ENCODE peak calls at places on chromosomes 12 and 14, in seven cellular contexts. L, G, K, C, S, J and D are unnamed samples.

GRCh38 chr14:46381674-46382073 is 269.9 kb downstream of the RPL10L start:
- DNase-seq in L (no peak), G (no peak), K (no peak), C (no peak), S (no peak), J (no peak), D (no peak)

GRCh38 chr12:109134186-109134917 is 18.0 kb downstream of the ACACB start:
- DNase-seq in L (no peak), G (peak; percentile 56), K (no peak), C (peak; percentile 14), S (peak; percentile 64), J (no peak), D (no peak)

GRCh38 chr12:97386133-97386581 is 76.4 kb upstream of the RMST start:
- DNase-seq in L (no peak), G (no peak), K (peak; percentile 79), C (no peak), S (no peak), J (peak; percentile 79), D (no peak)

GRCh38 chr14:35121026-35121886 is 534 bp downstream of the PPP2R3C start:
- DNase-seq in L (no peak), G (peak; percentile 21), K (no peak), C (no peak), S (peak; percentile 32), J (peak; percentile 32), D (no peak)

GRCh38 chr12:22286569-22286968 is 47.9 kb downstream of the ST8SIA1 start:
- DNase-seq in L (no peak), G (no peak), K (peak; percentile 97), C (no peak), S (peak; percentile 89), J (peak; percentile 100), D (no peak)

GRCh38 chr12:74021937-74022336 is 515.7 kb upstream of the ATXN7L3B start:
- DNase-seq in L (no peak), G (peak; percentile 60), K (peak; percentile 69), C (peak; percentile 61), S (peak; percentile 34), J (peak; percentile 51), D (no peak)

GRCh38 chr12:105418232-105418631 is 87.7 kb downstream of the C12orf75 start:
- DNase-seq in L (no peak), G (no peak), K (peak; percentile 77), C (no peak), S (peak; percentile 72), J (peak; percentile 96), D (no peak)

GRCh38 chr12:122563361-122563760 is 36.3 kb downstream of the KNTC1 start:
- DNase-seq in L (no peak), G (no peak), K (no peak), C (no peak), S (no peak), J (no peak), D (no peak)

GRCh38 chr12:128737292-128737966 is 86.3 kb downstream of the SLC15A4 start:
- DNase-seq in L (peak; percentile 31), G (no peak), K (no peak), C (no peak), S (no peak), J (no peak), D (no peak)

GRCh38 chr12:4355150-4355842 is 24.2 kb downstream of the FGF23 start:
- DNase-seq in L (no peak), G (no peak), K (no peak), C (no peak), S (no peak), J (no peak), D (no peak)

GRCh38 chr12:52232233-52232915 is 669 bp upstream of the KRT7 start:
- DNase-seq in L (peak; percentile 77), G (no peak), K (no peak), C (no peak), S (no peak), J (no peak), D (peak; percentile 20)

GRCh38 chr14:104512061-104512460 is 67.5 kb upstream of the C14orf180 start:
- DNase-seq in L (no peak), G (no peak), K (no peak), C (no peak), S (no peak), J (no peak), D (no peak)

GRCh38 chr14:58963873-58964597 is 224.4 kb upstream of the DAAM1 start:
- DNase-seq in L (no peak), G (no peak), K (no peak), C (no peak), S (no peak), J (no peak), D (no peak)

GRCh38 chr12:121795029-121795977 is 1.8 kb upstream of the RHOF start:
- DNase-seq in L (peak; percentile 98), G (peak; percentile 90), K (peak; percentile 84), C (peak; percentile 91), S (peak; percentile 90), J (peak; percentile 70), D (peak; percentile 96)

GRCh38 chr12:76266797-76267196 is 81.4 kb downstream of the BBS10 start:
- DNase-seq in L (no peak), G (peak; percentile 38), K (peak; percentile 83), C (no peak), S (peak; percentile 67), J (peak; percentile 94), D (no peak)

GRCh38 chr12:12508612-12509011 is 54.1 kb downstream of the DUSP16 start:
- DNase-seq in L (no peak), G (no peak), K (no peak), C (no peak), S (peak; percentile 49), J (no peak), D (no peak)

GRCh38 chr12:78863482-78864427 is 819 bp upstream of the SYT1 start:
- DNase-seq in L (peak; percentile 85), G (peak; percentile 12), K (peak; percentile 73), C (peak; percentile 24), S (peak; percentile 72), J (peak; percentile 78), D (peak; percentile 23)

GRCh38 chr14:74614508-74615495 is 2.8 kb upstream of the LTBP2 start:
- DNase-seq in L (no peak), G (no peak), K (no peak), C (no peak), S (no peak), J (peak; percentile 58), D (no peak)

GRCh38 chr12:64600164-64600561 is 10.1 kb upstream of the RASSF3 start:
- DNase-seq in L (no peak), G (no peak), K (no peak), C (no peak), S (no peak), J (no peak), D (no peak)

GRCh38 chr14:73233564-73233963 is 3.7 kb upstream of the PAPLN start:
- DNase-seq in L (no peak), G (no peak), K (no peak), C (no peak), S (no peak), J (no peak), D (no peak)

GRCh38 chr14:61911534-61911933 is 149.3 kb downstream of the SNAPC1 start:
- DNase-seq in L (no peak), G (peak; percentile 44), K (no peak), C (no peak), S (no peak), J (no peak), D (no peak)

GRCh38 chr12:4438834-4439596 is 6.6 kb downstream of the FGF6 start:
- DNase-seq in L (peak; percentile 15), G (no peak), K (no peak), C (no peak), S (no peak), J (no peak), D (no peak)

GRCh38 chr14:105554022-105554421 is 27.6 kb downstream of the TMEM121 start:
- DNase-seq in L (no peak), G (no peak), K (no peak), C (no peak), S (no peak), J (no peak), D (no peak)

GRCh38 chr12:49750027-49750977 is 8.9 kb downstream of the TMBIM6 start:
- DNase-seq in L (peak; percentile 4), G (no peak), K (peak; percentile 51), C (no peak), S (peak; percentile 86), J (peak; percentile 55), D (no peak)

GRCh38 chr12:56983386-56983785 is 23.0 kb downstream of the ZBTB39 start:
- DNase-seq in L (no peak), G (no peak), K (no peak), C (no peak), S (no peak), J (no peak), D (no peak)

GRCh38 chr12:113242018-113242418 is 20.8 kb downstream of the TPCN1 start:
- DNase-seq in L (peak; percentile 87), G (peak; percentile 92), K (no peak), C (no peak), S (no peak), J (peak; percentile 76), D (no peak)

GRCh38 chr14:88437659-88438058 is 52.2 kb downstream of the SPATA7 start:
- DNase-seq in L (no peak), G (no peak), K (no peak), C (no peak), S (no peak), J (no peak), D (no peak)
- TF ChIP-seq CTCF in L (no peak), G (peak; percentile 2), K (peak; percentile 40), C (peak; percentile 34), S (peak; percentile 22), J (peak; percentile 16), D (no peak)

GRCh38 chr12:54571166-54571856 is 17.1 kb downstream of the PPP1R1A start:
- DNase-seq in L (no peak), G (no peak), K (no peak), C (no peak), S (no peak), J (no peak), D (no peak)
- TF ChIP-seq CTCF in L (no peak), G (no peak), K (no peak), C (no peak), S (no peak), J (no peak), D (no peak)

GRCh38 chr14:64931123-64931522 is 11.4 kb downstream of the GPX2 start:
- DNase-seq in L (no peak), G (no peak), K (no peak), C (no peak), S (no peak), J (no peak), D (no peak)
- TF ChIP-seq CTCF in L (no peak), G (no peak), K (no peak), C (no peak), S (no peak), J (no peak), D (no peak)

GRCh38 chr14:55350461-55350860 is 61.2 kb downstream of the ATG14 start:
- DNase-seq in L (no peak), G (no peak), K (no peak), C (no peak), S (no peak), J (no peak), D (no peak)

GRCh38 chr14:55348766-55349453 is 62.7 kb downstream of the ATG14 start:
- DNase-seq in L (no peak), G (no peak), K (no peak), C (no peak), S (no peak), J (no peak), D (no peak)

GRCh38 chr14:55352201-55352600 is 59.4 kb downstream of the ATG14 start:
- DNase-seq in L (no peak), G (no peak), K (no peak), C (no peak), S (no peak), J (no peak), D (no peak)

GRCh38 chr14:55349565-55349964 is 62.1 kb downstream of the ATG14 start:
- DNase-seq in L (no peak), G (no peak), K (no peak), C (no peak), S (no peak), J (no peak), D (no peak)

GRCh38 chr14:55351111-55351510 is 60.5 kb downstream of the ATG14 start:
- DNase-seq in L (no peak), G (no peak), K (no peak), C (no peak), S (no peak), J (no peak), D (no peak)
- TF ChIP-seq CTCF in L (no peak), G (no peak), K (no peak), C (no peak), S (no peak), J (no peak), D (no peak)